ENCODE peak calls at places on chromosomes 4 and X, in four cellular contexts. G is H9, T is endodermal cell, B is PC-3. X is an unnamed sample.

GRCh38 chr4:33067221-33067620 is 2347.1 kb downstream of the PCDH7 start:
- DNase-seq in T (no peak), B (peak; percentile 24), G (no peak), X (no peak)

GRCh38 chr4:39976945-39977488 is 694 bp downstream of the PDS5A start:
- DNase-seq in G (peak; percentile 33), B (no peak), T (peak; percentile 69), X (peak; percentile 88)

GRCh38 chr4:1736820-1737219 is 15.5 kb downstream of the TACC3 start:
- DNase-seq in T (no peak), B (no peak), G (no peak), X (no peak)

GRCh38 chrX:13088155-13088485 is 43.7 kb upstream of the FAM9C start:
- DNase-seq in B (no peak), T (no peak), G (no peak), X (no peak)

GRCh38 chr4:68594678-68595077 is 18.6 kb upstream of the UGT2B17 start:
- DNase-seq in G (no peak), T (no peak), B (no peak), X (no peak)

GRCh38 chrX:143455045-143455444 is 62.2 kb downstream of the SPANXN3 start:
- DNase-seq in B (no peak), G (no peak), T (no peak), X (no peak)

GRCh38 chr4:51932261-51932660 is 87.9 kb downstream of the LRRC66 start:
- DNase-seq in T (no peak), B (no peak), G (no peak), X (no peak)

GRCh38 chr4:99062120-99062519 is 26.5 kb downstream of the ADH5 start:
- DNase-seq in G (no peak), B (no peak), T (no peak), X (no peak)

GRCh38 chrX:87975365-87975764 is 457.8 kb downstream of the KLHL4 start:
- DNase-seq in T (no peak), B (no peak), G (no peak), X (no peak)

DNA sequence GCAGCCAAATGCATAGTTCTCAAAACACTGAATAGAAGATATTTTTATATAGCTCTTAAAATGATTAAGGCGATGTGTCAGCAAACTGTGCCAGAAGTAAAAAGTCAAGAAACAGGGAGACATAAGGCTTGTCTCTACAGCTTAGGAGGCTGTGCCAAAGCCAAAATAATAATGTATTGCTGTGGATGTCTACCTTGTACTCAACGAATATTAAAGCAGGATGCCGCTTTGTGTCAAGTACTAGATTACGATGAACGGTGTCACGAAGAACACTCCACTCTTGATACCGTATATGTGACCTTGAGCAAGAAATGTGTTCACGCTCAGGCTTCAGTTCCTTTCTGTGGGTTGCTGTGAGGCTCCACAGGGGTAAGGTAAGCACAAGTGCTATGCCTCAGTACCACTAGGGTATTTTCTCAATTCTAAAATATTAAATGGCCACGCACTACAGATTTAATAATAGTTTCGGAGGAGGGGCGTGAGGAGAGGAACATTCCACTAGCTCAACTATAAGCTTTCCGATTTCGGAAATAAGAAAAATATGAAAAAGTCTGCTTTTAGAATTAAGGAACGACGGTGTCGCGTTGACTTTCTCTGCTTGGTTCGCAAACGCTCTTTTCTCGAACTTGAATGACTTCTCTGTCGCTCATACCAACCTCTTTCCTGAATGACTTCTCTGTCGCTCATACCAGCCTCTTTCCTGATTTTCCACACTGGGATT is 679 bp upstream of the SCOC start:
- DNase-seq in T (peak; percentile 49), G (no peak), B (peak; percentile 4), X (no peak)
- TF ChIP-seq CTCF in T (peak; percentile 55), G (no peak), B (no peak), X (peak; percentile 4)

DNA sequence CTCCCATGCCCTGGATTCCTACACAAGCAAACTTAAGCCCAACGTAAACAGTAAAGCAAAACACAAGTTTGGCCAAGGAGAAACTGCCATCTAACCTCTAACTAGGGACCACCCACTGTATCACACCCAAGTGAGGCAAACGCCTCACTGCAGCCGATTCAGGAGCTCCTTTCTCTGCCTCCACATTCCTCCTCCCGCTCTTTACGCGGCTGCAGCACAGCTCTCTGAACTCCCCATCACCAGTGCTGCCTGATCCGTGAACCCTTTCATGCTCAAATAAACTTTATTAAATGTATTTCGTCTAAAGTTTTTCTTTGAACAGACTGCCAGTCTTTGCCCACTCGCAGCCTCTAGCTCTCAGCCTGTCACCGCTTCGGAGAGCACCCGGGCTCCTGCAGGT is 6.6 kb downstream of the PNMA6E start:
- DNase-seq in B (no peak), G (no peak), T (no peak), X (no peak)
- H3K9ac ChIP-seq in B (no peak overlapping the region), G (no peak overlapping the region), T (no peak overlapping the region), X (no peak overlapping the region)

GRCh38 chrX:38666909-38667308 is 105.6 kb downstream of the TSPAN7 start:
- DNase-seq in B (no peak), T (no peak), G (no peak), X (no peak)

GRCh38 chrX:38660395-38661179 is 99.2 kb downstream of the TSPAN7 start:
- DNase-seq in G (no peak), T (no peak), B (no peak), X (no peak)

GRCh38 chrX:38662640-38663039 is 101.3 kb downstream of the TSPAN7 start:
- DNase-seq in G (no peak), B (no peak), T (no peak), X (no peak)

GRCh38 chrX:38661561-38661960 is 100.2 kb downstream of the TSPAN7 start:
- DNase-seq in T (no peak), B (no peak), G (no peak), X (no peak)

GRCh38 chrX:38664285-38664684 is 102.9 kb downstream of the TSPAN7 start:
- DNase-seq in G (no peak), B (peak; percentile 56), T (peak; percentile 62), X (no peak)
- TF ChIP-seq CTCF in G (peak; percentile 65), B (peak; percentile 60), T (peak; percentile 76), X (peak; percentile 29)

GRCh38 chrX:16966745-16967144 is 20.3 kb downstream of the REPS2 start:
- DNase-seq in B (no peak), T (no peak), G (no peak), X (no peak)
- H3K9ac ChIP-seq in B (no peak overlapping the region), T (no peak overlapping the region), G (no peak overlapping the region), X (no peak overlapping the region)

GRCh38 chr4:3452376-3452775 is 10.6 kb downstream of the HGFAC start:
- DNase-seq in B (peak; percentile 13), T (peak; percentile 81), G (peak; percentile 64), X (peak; percentile 31)
- TF ChIP-seq CTCF in B (peak; percentile 57), T (peak; percentile 87), G (peak; percentile 70), X (peak; percentile 8)

DNA sequence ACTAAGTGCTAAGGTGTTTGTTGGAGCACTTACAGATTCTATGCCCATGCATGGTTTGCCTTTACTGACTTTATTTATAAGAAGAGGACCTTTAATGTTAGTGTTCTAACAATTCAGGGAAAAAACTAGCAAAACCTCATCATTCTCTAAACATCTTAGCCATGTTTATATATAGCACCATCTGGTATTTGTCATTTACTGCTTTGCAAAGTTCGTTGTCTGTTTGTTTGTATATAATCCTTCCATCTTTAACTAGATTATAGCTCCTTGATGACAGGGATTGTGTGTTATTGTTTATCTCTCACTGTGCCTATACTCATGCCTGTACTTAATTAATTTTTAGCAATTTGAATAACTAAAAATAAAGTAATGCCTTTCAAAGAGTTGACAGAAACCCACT is 170.6 kb upstream of the PACRGL start:
- DNase-seq in T (no peak), B (no peak), G (no peak), X (no peak)
- H3K9ac ChIP-seq in T (no peak overlapping the region), B (no peak overlapping the region), G (no peak overlapping the region), X (no peak overlapping the region)